ENCODE peak calls at places on chromosomes 7 and 10, in six cellular contexts. M, W, H, I, S and X are unnamed samples. For H3K4me1, the result is how much of the 10 kb centered on the place peaks cover.

GRCh38 chr7:20307119-20307518 is 23.6 kb upstream of the ITGB8 start:
- DNase-seq in S (no peak), M (no peak), H (no peak), I (no peak), W (peak), X (no peak)

GRCh38 chr7:70574970-70575799 is 556.8 kb upstream of the GALNT17 start:
- DNase-seq in S (no peak), H (no peak), I (no peak), W (no peak), M (no peak), X (no peak)

GRCh38 chr7:136698231-136698630 is 170.2 kb upstream of the CHRM2 start:
- DNase-seq in W (no peak), S (no peak), M (no peak), I (no peak), H (no peak), X (no peak)

GRCh38 chr10:69474688-69475432 is 23.6 kb downstream of the TSPAN15 start:
- DNase-seq in I (no peak), H (peak), M (no peak), S (no peak), W (peak), X (peak)

GRCh38 chr7:114409750-114410149 is 4.9 kb upstream of the FOXP2 start:
- DNase-seq in H (no peak), M (no peak), S (no peak), I (no peak), W (peak), X (no peak)

GRCh38 chr7:92609921-92610518 is 19.8 kb upstream of the FAM133B start:
- DNase-seq in S (no peak), I (no peak), M (no peak), H (no peak), W (peak), X (no peak)

GRCh38 chr10:80462277-80462985 is 8.3 kb downstream of the TSPAN14 start:
- DNase-seq in S (no peak), H (no peak), W (peak), M (peak), I (no peak), X (peak)

GRCh38 chr10:64430690-64431323 is 909.6 kb downstream of the REEP3 start:
- DNase-seq in W (no peak), M (no peak), H (no peak), I (peak), S (no peak), X (no peak)

GRCh38 chr10:836782-837181 is 94.7 kb downstream of the LARP4B start:
- DNase-seq in H (no peak), S (no peak), I (no peak), W (no peak), M (no peak), X (no peak)

GRCh38 chr7:111091623-111092370 is 870 bp downstream of the LRRN3 start:
- DNase-seq in S (no peak), M (no peak), W (no peak), I (no peak), H (no peak), X (no peak)

GRCh38 chr7:7772385-7772784 is 54.0 kb upstream of the RPA3 start:
- DNase-seq in H (no peak), W (peak), S (no peak), M (no peak), I (no peak), X (no peak)

GRCh38 chr10:131899695-131900349 is 986 bp upstream of the PPP2R2D start:
- DNase-seq in M (no peak), I (no peak), H (no peak), W (no peak), S (no peak), X (no peak)

GRCh38 chr7:40221836-40222235 is 87.0 kb downstream of the SUGCT start:
- DNase-seq in M (no peak), I (no peak), S (no peak), W (peak), H (no peak), X (no peak)

GRCh38 chr10:87675396-87676376 is 16.0 kb downstream of the PAPSS2 start:
- DNase-seq in I (no peak), S (no peak), M (no peak), H (no peak), W (peak), X (no peak)

GRCh38 chr10:6204063-6204340 is 1.3 kb downstream of the PFKFB3 start:
- DNase-seq in M (peak), H (peak), W (no peak), S (no peak), I (no peak), X (no peak)

GRCh38 chr7:101792051-101792651 is 25.3 kb upstream of the CUX1 start:
- DNase-seq in W (no peak), H (peak), S (peak), I (no peak), M (peak), X (peak)

GRCh38 chr7:151448261-151449252 is 8.6 kb upstream of the CRYGN start:
- DNase-seq in S (peak), M (peak), W (peak), I (peak), H (peak), X (peak)

GRCh38 chr7:150390206-150390605 is 11.1 kb downstream of the ZNF775 start:
- DNase-seq in W (peak), M (no peak), I (no peak), H (no peak), S (no peak), X (no peak)

GRCh38 chr7:27167916-27168264 is 2.6 kb upstream of the HOXA9 start:
- DNase-seq in H (no peak), M (no peak), I (no peak), S (no peak), W (no peak), X (peak)

GRCh38 chr7:27916372-27916771 is 176.4 kb downstream of the TAX1BP1 start:
- DNase-seq in M (no peak), S (no peak), W (no peak), I (peak), H (no peak), X (no peak)

GRCh38 chr10:79123547-79123963 is 54.8 kb downstream of the ZMIZ1 start:
- DNase-seq in H (no peak), S (no peak), W (no peak), M (no peak), I (no peak), X (peak)

GRCh38 chr7:5773661-5774086 is 7.8 kb downstream of the RNF216 start:
- DNase-seq in S (no peak), H (no peak), M (no peak), W (peak), I (peak), X (no peak)

GRCh38 chr10:50603151-50603850 is 20.5 kb downstream of the SGMS1 start:
- DNase-seq in W (no peak), S (no peak), M (no peak), H (no peak), I (no peak), X (no peak)

GRCh38 chr10:50600286-50600685 is 23.5 kb downstream of the SGMS1 start:
- DNase-seq in I (no peak), S (no peak), W (no peak), M (no peak), H (no peak), X (no peak)

GRCh38 chr10:50604049-50604640 is 19.6 kb downstream of the SGMS1 start:
- DNase-seq in H (no peak), S (no peak), M (no peak), I (no peak), W (no peak), X (no peak)

GRCh38 chr10:50601974-50602373 is 21.8 kb downstream of the SGMS1 start:
- DNase-seq in H (no peak), I (no peak), W (no peak), S (no peak), M (no peak), X (no peak)

GRCh38 chr10:50600831-50601466 is 22.8 kb downstream of the SGMS1 start:
- DNase-seq in M (no peak), W (peak), I (no peak), S (no peak), H (no peak), X (no peak)
- H3K4me1 ChIP-seq in M (under half), W (under half), I (under half), S (half or more), H (under half), X (under half)

GRCh38 chr7:44636926-44637325 is 30.5 kb downstream of the OGDH start:
- DNase-seq in S (no peak), I (no peak), M (no peak), H (no peak), W (no peak), X (no peak)

GRCh38 chr7:44638611-44639557 is 32.5 kb downstream of the OGDH start:
- DNase-seq in S (no peak), I (peak), H (peak), M (peak), W (peak), X (no peak)

GRCh38 chr7:44637788-44638594 is 31.6 kb downstream of the OGDH start:
- DNase-seq in H (peak), S (no peak), W (peak), M (no peak), I (peak), X (peak)

GRCh38 chr7:44643206-44643605 is 36.8 kb downstream of the OGDH start:
- DNase-seq in W (no peak), M (no peak), I (no peak), S (no peak), H (no peak), X (no peak)

GRCh38 chr7:44639701-44640321 is 33.4 kb downstream of the OGDH start:
- DNase-seq in S (peak), M (peak), I (peak), W (peak), H (no peak), X (no peak)
- TF ChIP-seq POLR2A in S (no peak), M (no peak), I (peak), W (no peak), H (no peak), X (no peak)

GRCh38 chr10:30553018-30553624 is 76.4 kb downstream of the LYZL2 start:
- DNase-seq in S (no peak), H (no peak), I (no peak), M (no peak), W (no peak), X (no peak)
- H3K27ac ChIP-seq in S (peak), H (peak), I (no peak), M (peak), W (no peak), X (peak)

GRCh38 chr10:2921956-2922680 is 145.2 kb upstream of the PFKP start:
- DNase-seq in W (peak), I (no peak), M (no peak), S (no peak), H (no peak), X (no peak)

GRCh38 chr10:2924425-2924824 is 142.9 kb upstream of the PFKP start:
- DNase-seq in S (no peak), I (no peak), M (no peak), W (no peak), H (no peak), X (no peak)

GRCh38 chr10:2928219-2928840 is 139.0 kb upstream of the PFKP start:
- DNase-seq in H (peak), S (peak), I (peak), M (peak), W (peak), X (peak)

GRCh38 chr10:2926918-2927660 is 140.3 kb upstream of the PFKP start:
- DNase-seq in M (no peak), H (no peak), S (no peak), I (no peak), W (no peak), X (no peak)

GRCh38 chr10:2925631-2926030 is 141.7 kb upstream of the PFKP start:
- DNase-seq in S (peak), W (peak), I (no peak), M (no peak), H (peak), X (peak)
- H3K4me1 ChIP-seq in S (under half), W (under half), I (under half), M (under half), H (under half), X (under half)

GRCh38 chr7:100585511-100586265 is at the start of gene LRCH4:
- DNase-seq in S (no peak), H (no peak), M (no peak), I (no peak), W (no peak), X (no peak)
- TF ChIP-seq POLR2A in S (peak), H (peak), M (peak), I (peak), W (peak), X (peak)